ENCODE peak calls at places on chromosome 6, in four cellular contexts. F is neural progenitor cell, D is IMR-90, Z is HepG2. C is an unnamed sample.

GRCh38 chr6:149545258-149545753 is 537 bp downstream of the PPIL4 start:
- DNase-seq in F (peak), D (peak), Z (peak), C (peak)

GRCh38 chr6:85864453-85865401 is 222.0 kb upstream of the SYNCRIP start:
- DNase-seq in Z (peak), F (no peak), D (peak), C (no peak)

GRCh38 chr6:70423189-70424133 is 10.2 kb downstream of the FAM135A start:
- DNase-seq in D (peak), F (no peak), Z (peak), C (no peak)

GRCh38 chr6:167030222-167031072 is 31.2 kb downstream of the CEP43 start:
- DNase-seq in Z (no peak), F (no peak), D (no peak), C (no peak)

GRCh38 chr6:137122612-137123011 is 50.8 kb downstream of the IL22RA2 start:
- DNase-seq in F (no peak), Z (no peak), D (no peak), C (no peak)

GRCh38 chr6:41594326-41594725 is 43.9 kb upstream of the MDFI start:
- DNase-seq in F (no peak), D (no peak), Z (no peak), C (no peak)

GRCh38 chr6:54920628-54921027 is 74.1 kb downstream of the FAM83B start:
- DNase-seq in Z (no peak), F (no peak), D (peak), C (no peak)

GRCh38 chr6:30847421-30847970 is 36.8 kb upstream of the DDR1 start:
- DNase-seq in F (no peak), D (no peak), Z (no peak), C (peak)

GRCh38 chr6:71473908-71474307 is 185.3 kb downstream of the OGFRL1 start:
- DNase-seq in Z (no peak), D (peak), F (no peak), C (no peak)

GRCh38 chr6:115634899-115635298 is 425.8 kb downstream of the FRK start:
- DNase-seq in F (no peak), Z (no peak), D (no peak), C (no peak)

GRCh38 chr6:160015778-160016684 is 47.1 kb downstream of the IGF2R start:
- DNase-seq in Z (no peak), F (no peak), D (no peak), C (no peak)

GRCh38 chr6:33199687-33200233 is 705 bp downstream of the RXRB start:
- DNase-seq in F (peak), D (peak), Z (peak), C (peak)

GRCh38 chr6:128739112-128739511 is 143.8 kb upstream of the LAMA2 start:
- DNase-seq in D (no peak), Z (no peak), F (no peak), C (no peak)

GRCh38 chr6:124078169-124078568 is 274.5 kb downstream of the NKAIN2 start:
- DNase-seq in D (no peak), F (no peak), Z (no peak), C (no peak)

GRCh38 chr6:109008537-109008950 is 86.1 kb downstream of the SESN1 start:
- DNase-seq in F (no peak), D (peak), Z (no peak), C (no peak)

GRCh38 chr6:13615802-13616140 is 636 bp downstream of the NOL7 start:
- DNase-seq in F (peak), D (peak), Z (no peak), C (peak)

GRCh38 chr6:140586426-140587061 is 1212.1 kb upstream of the CITED2 start:
- DNase-seq in F (no peak), Z (no peak), D (no peak), C (no peak)

GRCh38 chr6:150767585-150768164 is 97.8 kb upstream of the MTHFD1L start:
- DNase-seq in Z (no peak), D (no peak), F (peak), C (peak)

GRCh38 chr6:14118091-14118439 is 493 bp downstream of the CD83 start:
- DNase-seq in F (no peak), D (no peak), Z (no peak), C (no peak)

GRCh38 chr6:71294121-71294523 is 5.5 kb downstream of the OGFRL1 start:
- DNase-seq in D (peak), F (no peak), Z (no peak), C (no peak)

GRCh38 chr6:388202-388903 is 3.2 kb upstream of the IRF4 start:
- DNase-seq in Z (no peak), D (no peak), F (no peak), C (no peak)
- H3K9ac ChIP-seq in Z (no peak), D (no peak), F (no peak), C (no peak)

GRCh38 chr6:36912583-36912982 is 26.8 kb downstream of the C6orf89 start:
- DNase-seq in F (no peak), D (peak), Z (no peak), C (no peak)
- TF ChIP-seq CTCF in F (no peak), D (no peak), Z (no peak), C (no peak)

GRCh38 chr6:157107571-157107914 is 215.8 kb downstream of the TMEM242 start:
- DNase-seq in D (no peak), Z (no peak), F (no peak), C (no peak)

GRCh38 chr6:157110620-157111019 is 212.7 kb downstream of the TMEM242 start:
- DNase-seq in Z (no peak), F (no peak), D (peak), C (no peak)

GRCh38 chr6:157106487-157106886 is 216.8 kb downstream of the TMEM242 start:
- DNase-seq in Z (no peak), F (no peak), D (peak), C (no peak)

GRCh38 chr6:157107915-157108651 is 215.2 kb downstream of the TMEM242 start:
- DNase-seq in D (peak), F (no peak), Z (no peak), C (no peak)

DNA sequence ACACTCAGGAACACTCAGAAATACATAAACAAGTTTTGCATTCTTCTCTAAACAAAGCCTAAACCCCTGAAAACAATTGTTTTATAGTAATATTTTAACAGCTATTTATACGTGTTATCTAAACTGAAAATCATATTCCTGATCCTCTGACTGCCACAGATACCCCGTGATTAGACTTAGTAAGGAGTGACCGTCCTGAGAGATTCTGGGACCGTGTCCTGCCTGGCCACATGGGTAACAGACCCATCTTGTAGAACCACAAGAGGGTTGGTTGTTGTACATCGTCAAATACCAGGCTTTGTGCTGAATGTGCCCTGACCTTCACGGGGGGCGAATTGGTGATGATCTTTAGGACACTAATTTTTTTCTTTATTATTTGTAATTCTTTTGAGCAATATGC is 214.4 kb downstream of the TMEM242 start:
- DNase-seq in Z (no peak), D (no peak), F (no peak), C (no peak)
- H3K9ac ChIP-seq in Z (no peak), D (peak), F (no peak), C (no peak)

GRCh38 chr6:15285682-15286294 is 39.9 kb downstream of the JARID2 start:
- DNase-seq in F (no peak), Z (no peak), D (peak), C (no peak)
- TF ChIP-seq CTCF in F (peak), Z (peak), D (peak), C (peak)

GRCh38 chr6:168956141-168956838 is 297.4 kb downstream of the THBS2 start:
- DNase-seq in Z (no peak), D (peak), F (no peak), C (no peak)
- H3K9ac ChIP-seq in Z (no peak), D (no peak), F (no peak), C (no peak)

DNA sequence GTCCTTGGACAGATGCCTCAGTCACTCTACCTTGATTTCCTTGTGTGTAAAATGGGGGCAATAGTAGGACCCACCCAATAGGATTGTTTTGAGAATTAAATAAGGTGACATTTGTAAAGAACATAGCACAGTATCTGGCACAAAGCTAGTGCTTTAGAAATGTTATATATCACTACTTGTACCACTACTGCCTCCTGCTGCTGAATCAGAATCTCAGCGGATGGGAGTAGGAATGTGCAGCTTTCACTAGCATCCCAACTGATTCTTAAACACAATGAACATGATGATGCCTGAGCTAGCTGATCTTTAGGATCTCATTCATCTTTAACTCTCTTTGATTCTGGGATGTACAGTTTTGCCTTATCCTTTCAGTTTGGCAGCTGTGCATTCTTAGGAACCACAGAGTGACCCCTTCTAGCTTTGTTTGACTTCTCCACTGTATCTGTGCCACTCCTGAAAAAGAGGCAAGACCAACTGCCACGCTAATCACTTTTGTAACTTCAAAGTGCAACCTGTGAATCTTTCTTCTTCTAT is 7.2 kb downstream of the PBOV1 start:
- DNase-seq in D (no peak), F (peak), Z (no peak), C (no peak)
- TF ChIP-seq CTCF in D (no peak), F (peak), Z (peak), C (peak)

GRCh38 chr6:125539892-125540291 is 209.5 kb upstream of the HEY2 start:
- DNase-seq in F (no peak), Z (no peak), D (no peak), C (no peak)
- H3K9ac ChIP-seq in F (no peak), Z (no peak), D (no peak), C (no peak)

C was measured in endodermal cell.